ENCODE peak calls at places on chromosomes 2 and 18, in five cellular contexts. T, M, C, I and K are unnamed samples.

GRCh38 chr2:120729410-120730052 is 6.1 kb upstream of the GLI2 start:
- DNase-seq in T (peak; percentile 93), M (peak; percentile 87), C (no peak), I (peak; percentile 6), K (peak; percentile 49)

GRCh38 chr2:224309216-224309615 is 92.7 kb downstream of the FAM124B start:
- DNase-seq in T (peak; percentile 12), M (no peak), C (no peak), I (no peak), K (peak; percentile 69)

GRCh38 chr2:143690204-143690603 is 561.0 kb downstream of the ARHGAP15 start:
- DNase-seq in T (no peak), M (no peak), C (no peak), I (no peak), K (no peak)

GRCh38 chr2:72548081-72548764 is 277.6 kb downstream of the EXOC6B start:
- DNase-seq in T (no peak), M (no peak), C (no peak), I (no peak), K (no peak)

GRCh38 chr18:41378628-41379027 is 576.4 kb upstream of the PIK3C3 start:
- DNase-seq in T (peak; percentile 88), M (no peak), C (no peak), I (no peak), K (peak; percentile 70)

GRCh38 chr2:128440087-128440665 is 121.5 kb upstream of the HS6ST1 start:
- DNase-seq in T (no peak), M (no peak), C (no peak), I (no peak), K (no peak)

GRCh38 chr18:40877096-40877495 is 1077.9 kb upstream of the PIK3C3 start:
- DNase-seq in T (peak; percentile 96), M (peak; percentile 16), C (no peak), I (no peak), K (peak; percentile 80)

GRCh38 chr2:67790622-67791021 is 272.2 kb downstream of the C1D start:
- DNase-seq in T (peak; percentile 57), M (peak; percentile 78), C (no peak), I (no peak), K (peak; percentile 92)

GRCh38 chr2:150690261-150690660 is 202.8 kb upstream of the RND3 start:
- DNase-seq in T (no peak), M (no peak), C (no peak), I (no peak), K (no peak)

GRCh38 chr2:102657770-102658169 is 38.4 kb downstream of the SLC9A2 start:
- DNase-seq in T (no peak), M (no peak), C (no peak), I (no peak), K (no peak)

GRCh38 chr2:217920879-217921603 is 81.8 kb downstream of the TNS1 start:
- DNase-seq in T (peak; percentile 57), M (no peak), C (no peak), I (no peak), K (no peak)

GRCh38 chr2:148201075-148202004 is 180.4 kb downstream of the MBD5 start:
- DNase-seq in T (peak; percentile 49), M (peak; percentile 5), C (peak; percentile 40), I (no peak), K (no peak)

GRCh38 chr2:216731465-216731864 is 36.1 kb upstream of the IGFBP5 start:
- DNase-seq in T (no peak), M (no peak), C (no peak), I (no peak), K (no peak)

DNA sequence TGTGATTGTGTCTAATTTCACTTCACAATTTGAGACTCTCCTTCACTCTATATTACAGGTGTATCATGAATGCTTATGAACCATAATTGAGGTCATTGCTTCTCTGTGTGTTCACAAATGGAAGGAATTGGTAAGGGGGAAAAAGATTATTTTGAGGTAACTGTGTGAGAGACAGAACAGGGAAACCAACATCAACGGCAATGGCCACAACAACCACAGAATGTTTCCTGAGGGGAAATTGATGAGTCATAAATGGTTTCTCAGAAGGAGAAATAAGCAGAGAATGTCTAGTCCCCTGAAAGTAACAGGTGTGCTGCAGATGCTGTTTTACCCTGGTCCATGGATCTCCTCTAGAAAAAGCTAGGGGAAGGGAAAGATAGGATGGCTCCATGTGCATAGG is 361.2 kb upstream of the GALNT5 start:
- DNase-seq in T (no peak), M (peak; percentile 69), C (no peak), I (no peak), K (peak; percentile 29)
- H3K4me3 ChIP-seq in T (no peak overlapping the region), M (no peak overlapping the region), C (no peak overlapping the region), I (no peak overlapping the region), K (no peak overlapping the region)

DNA sequence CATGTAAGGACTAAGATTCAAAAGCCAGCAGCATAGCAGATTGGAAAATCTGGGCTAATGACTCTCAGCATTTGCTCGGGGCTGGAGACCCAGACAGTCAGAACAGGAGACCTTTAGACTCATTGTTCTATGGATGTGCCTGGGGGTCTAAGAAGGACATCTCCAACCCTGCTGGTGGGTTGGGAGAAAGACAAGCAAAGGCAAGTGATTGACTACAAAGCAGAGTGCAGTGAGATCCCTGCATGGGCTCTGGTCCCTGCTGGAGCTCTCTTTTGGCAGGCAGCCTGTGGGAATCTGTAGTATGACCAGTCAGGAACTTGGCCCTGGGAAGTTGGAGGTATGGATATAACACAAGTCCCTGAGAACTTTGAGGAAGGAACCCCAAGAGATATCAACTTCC is 236.2 kb downstream of the CYRIA start:
- DNase-seq in T (no peak), M (no peak), C (no peak), I (no peak), K (no peak)
- TF ChIP-seq CTCF in T (no peak), M (no peak), C (no peak), I (no peak), K (no peak)

DNA sequence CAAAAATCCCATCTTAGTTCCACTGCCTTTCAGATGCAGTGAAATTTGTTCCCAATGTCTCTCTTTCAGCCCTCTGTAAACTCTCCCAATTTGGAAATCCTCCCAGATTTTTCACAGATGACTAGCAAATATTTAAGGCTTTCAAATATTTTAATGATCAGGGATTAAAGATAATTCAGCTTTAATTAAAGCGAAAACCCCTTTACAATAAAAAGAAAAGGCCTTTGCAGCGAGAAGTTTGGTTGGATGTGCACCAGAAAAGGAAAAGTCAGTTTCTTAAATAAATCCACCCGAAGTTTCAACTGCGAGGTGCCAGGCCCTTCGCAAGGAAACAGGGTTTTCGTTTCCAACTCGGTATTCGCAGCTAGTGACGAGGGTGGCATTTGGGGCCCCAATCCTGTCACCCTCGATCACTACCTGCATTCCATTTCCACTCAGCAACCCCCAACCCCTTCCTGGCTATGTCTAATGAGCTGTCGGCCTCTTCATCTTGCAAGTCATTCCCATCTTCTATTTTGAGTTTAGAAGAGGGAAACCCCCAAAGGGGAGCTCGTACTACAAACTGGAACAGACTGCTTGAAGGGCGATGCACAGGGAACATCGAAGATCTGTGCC is 1.5 kb downstream of the RAX start:
- DNase-seq in T (no peak), M (no peak), C (no peak), I (peak; percentile 31), K (no peak)
- H3K4me3 ChIP-seq in T (no peak overlapping the region), M (no peak overlapping the region), C (no peak overlapping the region), I (no peak overlapping the region), K (no peak overlapping the region)

GRCh38 chr2:154437104-154437503 is 261.4 kb upstream of the KCNJ3 start:
- DNase-seq in T (no peak), M (no peak), C (no peak), I (no peak), K (no peak)

GRCh38 chr2:154427453-154427852 is 271.0 kb upstream of the KCNJ3 start:
- DNase-seq in T (no peak), M (no peak), C (no peak), I (no peak), K (no peak)

DNA sequence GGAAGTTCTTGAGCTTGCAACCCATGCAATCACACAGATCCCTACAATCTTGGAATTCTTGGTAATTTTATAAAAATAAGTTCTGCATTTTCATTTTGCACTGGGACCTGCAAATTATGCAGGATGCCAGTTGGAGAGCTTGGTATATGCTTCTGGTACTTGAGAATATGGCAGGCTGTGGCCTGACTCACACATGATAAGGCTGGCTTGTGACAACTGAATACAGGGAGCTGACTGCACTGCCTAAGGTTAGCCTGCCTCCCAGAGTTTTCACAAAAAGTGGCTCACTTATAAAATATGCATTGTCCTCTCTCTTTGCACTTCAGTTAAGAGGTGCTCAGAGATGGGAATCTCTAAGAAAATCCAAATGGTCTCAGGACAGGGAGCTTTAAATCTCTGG is 265.5 kb upstream of the KCNJ3 start:
- DNase-seq in T (no peak), M (no peak), C (no peak), I (no peak), K (no peak)
- TF ChIP-seq CTCF in T (no peak), M (no peak), C (no peak), I (no peak), K (no peak)

GRCh38 chr2:242012956-242013764 is 143.6 kb downstream of the RTP5 start:
- DNase-seq in T (no peak), M (no peak), C (no peak), I (peak; percentile 60), K (no peak)
- H3K4me3 ChIP-seq in T (no peak overlapping the region), M (no peak overlapping the region), C (no peak overlapping the region), I (no peak overlapping the region), K (no peak overlapping the region)

DNA sequence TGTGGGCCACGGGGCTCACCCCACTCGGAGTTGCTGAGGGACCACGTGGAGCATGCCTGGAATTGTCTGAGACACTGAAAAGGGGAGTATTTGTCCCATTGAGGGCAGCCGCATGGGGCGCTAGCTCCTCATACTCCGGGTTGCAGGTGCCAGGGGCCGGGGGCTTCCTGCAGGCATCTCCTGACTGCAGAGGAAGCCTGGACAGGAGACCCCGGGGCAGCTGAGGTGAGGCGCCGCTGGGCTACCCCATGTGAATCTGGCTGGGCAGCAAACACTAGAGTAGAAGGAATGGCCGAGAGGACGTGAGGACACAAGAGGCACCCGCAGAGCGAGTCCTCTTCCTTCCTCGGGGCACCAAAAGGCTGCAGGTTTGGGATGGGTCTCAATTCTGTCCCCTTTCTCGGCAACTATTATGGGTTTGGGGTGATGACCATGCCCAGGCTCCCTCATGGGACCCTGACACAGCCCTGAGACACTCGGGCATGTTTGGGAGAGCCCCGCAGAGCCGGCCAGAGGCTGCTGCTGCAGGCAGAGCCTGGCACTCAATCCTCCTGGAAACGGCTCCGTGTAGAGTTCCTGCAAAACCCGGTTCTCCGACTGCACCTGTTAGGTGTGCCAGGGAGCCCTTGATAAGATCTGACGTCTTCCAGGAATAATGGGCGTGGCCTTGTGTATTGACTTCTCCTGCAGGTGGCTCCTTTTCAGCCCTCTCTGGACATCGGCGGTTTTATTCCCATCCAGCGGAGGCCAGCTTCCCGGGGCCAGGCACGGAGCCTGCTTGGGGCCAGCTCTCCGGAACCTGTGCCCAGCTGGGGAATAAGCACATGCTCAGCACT is 77.0 kb downstream of the CTIF start:
- DNase-seq in T (no peak), M (no peak), C (no peak), I (peak; percentile 69), K (no peak)
- TF ChIP-seq CTCF in T (no peak), M (no peak), C (no peak), I (no peak), K (no peak)

DNA sequence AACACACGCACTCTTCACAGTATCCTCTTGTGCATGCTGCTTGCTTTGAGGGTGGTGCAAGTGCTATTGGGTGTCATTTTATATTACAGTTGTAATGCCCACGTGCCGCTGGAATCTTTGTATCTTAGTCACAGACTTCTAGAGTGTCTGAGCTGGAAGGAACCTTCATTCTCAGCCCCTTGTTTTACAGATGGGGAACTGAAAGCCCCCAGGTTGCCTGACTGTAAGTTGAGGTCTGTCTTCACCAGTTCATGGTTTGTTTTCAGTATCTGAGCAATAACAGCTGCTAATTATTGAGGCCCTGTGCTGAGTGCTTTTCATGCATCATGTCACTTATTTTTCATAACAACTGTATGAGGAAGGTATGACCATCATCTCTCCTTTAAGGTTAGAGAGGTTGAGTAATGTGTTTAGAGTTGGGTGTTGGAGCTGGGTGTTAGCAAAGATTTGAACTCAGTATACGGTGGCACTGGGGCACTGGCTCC is 77.0 kb downstream of the PRKCE start:
- DNase-seq in T (no peak), M (no peak), C (peak; percentile 91), I (no peak), K (no peak)
- H3K4me3 ChIP-seq in T (no peak overlapping the region), M (no peak overlapping the region), C (peak overlapping the region; percentile 27), I (no peak overlapping the region), K (no peak overlapping the region)